ENCODE peak calls at places on chromosomes 13 and 19, in nine cellular contexts. One of them, this sample, is unnamed.

GRCh38 chr13:48818495-48818961 is 157.2 kb upstream of the FNDC3A start:
- DNase-seq in activated B cell treated with CpG ODN at 0.5 μM for 24 hours: no peak
- DNase-seq in NCI-H187 treated with DMSO at 0.1 percent for 48 hours: no peak
- DNase-seq in CD8-positive, alpha-beta T cell: no peak
- DNase-seq in non-pigmented ciliary epithelial cell: peak
- DNase-seq in immature natural killer cell: no peak
- DNase-seq in activated CD4-positive, CD25-positive, alpha-beta regulatory T cell treated with anti-CD3 and anti-CD28 coated beads, Interleukin-2, amount 50 U/mL, for 16 hours: no peak
- DNase-seq in NCI-H2029: no peak
- DNase-seq in activated naive CD8-positive, alpha-beta T cell treated with anti-CD3 and anti-CD28 coated beads, Interleukin-2, amount 50 U/mL, for 24 hours: no peak
- DNase-seq in this sample: no peak

GRCh38 chr19:13487985-13488384 is 18.3 kb downstream of the CACNA1A start:
- DNase-seq in NCI-H2029: no peak
- DNase-seq in immature natural killer cell: no peak
- DNase-seq in activated B cell treated with CpG ODN at 0.5 μM for 24 hours: no peak
- DNase-seq in NCI-H187 treated with DMSO at 0.1 percent for 48 hours: no peak
- DNase-seq in non-pigmented ciliary epithelial cell: no peak
- DNase-seq in CD8-positive, alpha-beta T cell: no peak
- DNase-seq in activated naive CD8-positive, alpha-beta T cell treated with anti-CD3 and anti-CD28 coated beads, Interleukin-2, amount 50 U/mL, for 24 hours: no peak
- DNase-seq in activated CD4-positive, CD25-positive, alpha-beta regulatory T cell treated with anti-CD3 and anti-CD28 coated beads, Interleukin-2, amount 50 U/mL, for 16 hours: no peak
- DNase-seq in this sample: no peak

GRCh38 chr13:113187263-113187669 is 21.2 kb downstream of the PCID2 start:
- DNase-seq in CD8-positive, alpha-beta T cell: no peak
- DNase-seq in NCI-H187 treated with DMSO at 0.1 percent for 48 hours: no peak
- DNase-seq in NCI-H2029: no peak
- DNase-seq in activated naive CD8-positive, alpha-beta T cell treated with anti-CD3 and anti-CD28 coated beads, Interleukin-2, amount 50 U/mL, for 24 hours: peak
- DNase-seq in immature natural killer cell: no peak
- DNase-seq in activated CD4-positive, CD25-positive, alpha-beta regulatory T cell treated with anti-CD3 and anti-CD28 coated beads, Interleukin-2, amount 50 U/mL, for 16 hours: no peak
- DNase-seq in activated B cell treated with CpG ODN at 0.5 μM for 24 hours: no peak
- DNase-seq in non-pigmented ciliary epithelial cell: peak
- DNase-seq in this sample: no peak

GRCh38 chr13:51349016-51349415 is 9.5 kb downstream of the SERPINE3 start:
- DNase-seq in CD8-positive, alpha-beta T cell: no peak
- DNase-seq in NCI-H2029: no peak
- DNase-seq in activated B cell treated with CpG ODN at 0.5 μM for 24 hours: no peak
- DNase-seq in activated CD4-positive, CD25-positive, alpha-beta regulatory T cell treated with anti-CD3 and anti-CD28 coated beads, Interleukin-2, amount 50 U/mL, for 16 hours: no peak
- DNase-seq in activated naive CD8-positive, alpha-beta T cell treated with anti-CD3 and anti-CD28 coated beads, Interleukin-2, amount 50 U/mL, for 24 hours: no peak
- DNase-seq in immature natural killer cell: no peak
- DNase-seq in NCI-H187 treated with DMSO at 0.1 percent for 48 hours: no peak
- DNase-seq in non-pigmented ciliary epithelial cell: no peak
- DNase-seq in this sample: no peak

GRCh38 chr13:77515785-77516184 is 19.7 kb upstream of the SCEL start:
- DNase-seq in activated B cell treated with CpG ODN at 0.5 μM for 24 hours: no peak
- DNase-seq in NCI-H2029: no peak
- DNase-seq in NCI-H187 treated with DMSO at 0.1 percent for 48 hours: no peak
- DNase-seq in activated CD4-positive, CD25-positive, alpha-beta regulatory T cell treated with anti-CD3 and anti-CD28 coated beads, Interleukin-2, amount 50 U/mL, for 16 hours: no peak
- DNase-seq in CD8-positive, alpha-beta T cell: no peak
- DNase-seq in immature natural killer cell: no peak
- DNase-seq in activated naive CD8-positive, alpha-beta T cell treated with anti-CD3 and anti-CD28 coated beads, Interleukin-2, amount 50 U/mL, for 24 hours: no peak
- DNase-seq in non-pigmented ciliary epithelial cell: no peak
- DNase-seq in this sample: no peak

GRCh38 chr13:95643471-95643813 is 1.1 kb downstream of the DZIP1 start:
- DNase-seq in NCI-H187 treated with DMSO at 0.1 percent for 48 hours: no peak
- DNase-seq in NCI-H2029: no peak
- DNase-seq in activated B cell treated with CpG ODN at 0.5 μM for 24 hours: no peak
- DNase-seq in activated CD4-positive, CD25-positive, alpha-beta regulatory T cell treated with anti-CD3 and anti-CD28 coated beads, Interleukin-2, amount 50 U/mL, for 16 hours: no peak
- DNase-seq in non-pigmented ciliary epithelial cell: no peak
- DNase-seq in CD8-positive, alpha-beta T cell: no peak
- DNase-seq in activated naive CD8-positive, alpha-beta T cell treated with anti-CD3 and anti-CD28 coated beads, Interleukin-2, amount 50 U/mL, for 24 hours: no peak
- DNase-seq in immature natural killer cell: no peak
- DNase-seq in this sample: no peak

GRCh38 chr13:97221046-97221445 is 1.1 kb upstream of the MBNL2 start:
- DNase-seq in activated CD4-positive, CD25-positive, alpha-beta regulatory T cell treated with anti-CD3 and anti-CD28 coated beads, Interleukin-2, amount 50 U/mL, for 16 hours: no peak
- DNase-seq in CD8-positive, alpha-beta T cell: no peak
- DNase-seq in activated naive CD8-positive, alpha-beta T cell treated with anti-CD3 and anti-CD28 coated beads, Interleukin-2, amount 50 U/mL, for 24 hours: no peak
- DNase-seq in NCI-H187 treated with DMSO at 0.1 percent for 48 hours: no peak
- DNase-seq in NCI-H2029: no peak
- DNase-seq in non-pigmented ciliary epithelial cell: no peak
- DNase-seq in immature natural killer cell: no peak
- DNase-seq in activated B cell treated with CpG ODN at 0.5 μM for 24 hours: no peak
- DNase-seq in this sample: no peak

GRCh38 chr13:37797606-37798005 is 72.0 kb downstream of the TRPC4 start:
- DNase-seq in activated CD4-positive, CD25-positive, alpha-beta regulatory T cell treated with anti-CD3 and anti-CD28 coated beads, Interleukin-2, amount 50 U/mL, for 16 hours: no peak
- DNase-seq in immature natural killer cell: no peak
- DNase-seq in CD8-positive, alpha-beta T cell: no peak
- DNase-seq in NCI-H187 treated with DMSO at 0.1 percent for 48 hours: no peak
- DNase-seq in activated B cell treated with CpG ODN at 0.5 μM for 24 hours: no peak
- DNase-seq in activated naive CD8-positive, alpha-beta T cell treated with anti-CD3 and anti-CD28 coated beads, Interleukin-2, amount 50 U/mL, for 24 hours: no peak
- DNase-seq in non-pigmented ciliary epithelial cell: no peak
- DNase-seq in NCI-H2029: no peak
- DNase-seq in this sample: no peak

GRCh38 chr13:52851153-52851962 is 2.9 kb upstream of the PCDH8 start:
- DNase-seq in activated B cell treated with CpG ODN at 0.5 μM for 24 hours: no peak
- DNase-seq in CD8-positive, alpha-beta T cell: no peak
- DNase-seq in NCI-H2029: peak
- DNase-seq in NCI-H187 treated with DMSO at 0.1 percent for 48 hours: no peak
- DNase-seq in activated CD4-positive, CD25-positive, alpha-beta regulatory T cell treated with anti-CD3 and anti-CD28 coated beads, Interleukin-2, amount 50 U/mL, for 16 hours: no peak
- DNase-seq in immature natural killer cell: no peak
- DNase-seq in non-pigmented ciliary epithelial cell: no peak
- DNase-seq in activated naive CD8-positive, alpha-beta T cell treated with anti-CD3 and anti-CD28 coated beads, Interleukin-2, amount 50 U/mL, for 24 hours: peak
- DNase-seq in this sample: no peak

GRCh38 chr13:33312150-33312908 is 26.8 kb upstream of the STARD13 start:
- DNase-seq in activated B cell treated with CpG ODN at 0.5 μM for 24 hours: no peak
- DNase-seq in NCI-H2029: no peak
- DNase-seq in non-pigmented ciliary epithelial cell: no peak
- DNase-seq in immature natural killer cell: no peak
- DNase-seq in activated naive CD8-positive, alpha-beta T cell treated with anti-CD3 and anti-CD28 coated beads, Interleukin-2, amount 50 U/mL, for 24 hours: no peak
- DNase-seq in NCI-H187 treated with DMSO at 0.1 percent for 48 hours: no peak
- DNase-seq in activated CD4-positive, CD25-positive, alpha-beta regulatory T cell treated with anti-CD3 and anti-CD28 coated beads, Interleukin-2, amount 50 U/mL, for 16 hours: no peak
- DNase-seq in CD8-positive, alpha-beta T cell: no peak
- DNase-seq in this sample: no peak

GRCh38 chr19:18353378-18354005 is 13.1 kb downstream of the PGPEP1 start:
- DNase-seq in NCI-H187 treated with DMSO at 0.1 percent for 48 hours: no peak
- DNase-seq in CD8-positive, alpha-beta T cell: no peak
- DNase-seq in activated CD4-positive, CD25-positive, alpha-beta regulatory T cell treated with anti-CD3 and anti-CD28 coated beads, Interleukin-2, amount 50 U/mL, for 16 hours: no peak
- DNase-seq in non-pigmented ciliary epithelial cell: no peak
- DNase-seq in activated naive CD8-positive, alpha-beta T cell treated with anti-CD3 and anti-CD28 coated beads, Interleukin-2, amount 50 U/mL, for 24 hours: no peak
- DNase-seq in immature natural killer cell: no peak
- DNase-seq in activated B cell treated with CpG ODN at 0.5 μM for 24 hours: no peak
- DNase-seq in NCI-H2029: no peak
- DNase-seq in this sample: no peak

GRCh38 chr19:1019980-1020867 is 699 bp downstream of the TMEM259 start:
- DNase-seq in non-pigmented ciliary epithelial cell: no peak
- DNase-seq in activated naive CD8-positive, alpha-beta T cell treated with anti-CD3 and anti-CD28 coated beads, Interleukin-2, amount 50 U/mL, for 24 hours: peak
- DNase-seq in NCI-H2029: no peak
- DNase-seq in CD8-positive, alpha-beta T cell: peak
- DNase-seq in activated B cell treated with CpG ODN at 0.5 μM for 24 hours: no peak
- DNase-seq in activated CD4-positive, CD25-positive, alpha-beta regulatory T cell treated with anti-CD3 and anti-CD28 coated beads, Interleukin-2, amount 50 U/mL, for 16 hours: no peak
- DNase-seq in NCI-H187 treated with DMSO at 0.1 percent for 48 hours: no peak
- DNase-seq in immature natural killer cell: no peak
- DNase-seq in this sample: no peak

GRCh38 chr19:13887039-13887438 is 10.1 kb downstream of the NANOS3 start:
- DNase-seq in activated B cell treated with CpG ODN at 0.5 μM for 24 hours: no peak
- DNase-seq in non-pigmented ciliary epithelial cell: no peak
- DNase-seq in immature natural killer cell: peak
- DNase-seq in NCI-H2029: no peak
- DNase-seq in CD8-positive, alpha-beta T cell: peak
- DNase-seq in NCI-H187 treated with DMSO at 0.1 percent for 48 hours: no peak
- DNase-seq in activated naive CD8-positive, alpha-beta T cell treated with anti-CD3 and anti-CD28 coated beads, Interleukin-2, amount 50 U/mL, for 24 hours: no peak
- DNase-seq in activated CD4-positive, CD25-positive, alpha-beta regulatory T cell treated with anti-CD3 and anti-CD28 coated beads, Interleukin-2, amount 50 U/mL, for 16 hours: no peak
- DNase-seq in this sample: no peak

GRCh38 chr19:54172764-54173699 is at the start of gene TMC4:
- DNase-seq in immature natural killer cell: no peak
- DNase-seq in activated CD4-positive, CD25-positive, alpha-beta regulatory T cell treated with anti-CD3 and anti-CD28 coated beads, Interleukin-2, amount 50 U/mL, for 16 hours: no peak
- DNase-seq in NCI-H2029: peak
- DNase-seq in activated naive CD8-positive, alpha-beta T cell treated with anti-CD3 and anti-CD28 coated beads, Interleukin-2, amount 50 U/mL, for 24 hours: no peak
- DNase-seq in non-pigmented ciliary epithelial cell: no peak
- DNase-seq in NCI-H187 treated with DMSO at 0.1 percent for 48 hours: no peak
- DNase-seq in CD8-positive, alpha-beta T cell: no peak
- DNase-seq in activated B cell treated with CpG ODN at 0.5 μM for 24 hours: no peak
- DNase-seq in this sample: peak

GRCh38 chr13:102587916-102588315 is 8.9 kb upstream of the TPP2 start:
- DNase-seq in NCI-H187 treated with DMSO at 0.1 percent for 48 hours: no peak
- DNase-seq in non-pigmented ciliary epithelial cell: no peak
- DNase-seq in CD8-positive, alpha-beta T cell: no peak
- DNase-seq in activated naive CD8-positive, alpha-beta T cell treated with anti-CD3 and anti-CD28 coated beads, Interleukin-2, amount 50 U/mL, for 24 hours: no peak
- DNase-seq in activated B cell treated with CpG ODN at 0.5 μM for 24 hours: no peak
- DNase-seq in immature natural killer cell: no peak
- DNase-seq in activated CD4-positive, CD25-positive, alpha-beta regulatory T cell treated with anti-CD3 and anti-CD28 coated beads, Interleukin-2, amount 50 U/mL, for 16 hours: no peak
- DNase-seq in NCI-H2029: no peak
- DNase-seq in this sample: no peak